ENCODE peak calls at places on chromosomes 16 and 17, in nine cellular contexts. One of them, this sample, is unnamed.

GRCh38 chr17:57078274-57078673 is 6.8 kb upstream of the AKAP1 start:
- DNase-seq in PC-9: no peak
- DNase-seq in left ventricle myocardium inferior: no peak
- DNase-seq in esophagus squamous epithelium: no peak
- DNase-seq in OCI-LY7: no peak
- DNase-seq in effector memory CD4-positive, alpha-beta T cell: no peak
- DNase-seq in Peyer's patch: no peak
- DNase-seq in lower lobe of right lung: no peak
- DNase-seq in heart right ventricle: no peak
- DNase-seq in this sample: no peak

GRCh38 chr17:72947475-72947874 is 145.0 kb downstream of the SLC39A11 start:
- DNase-seq in PC-9: no peak
- DNase-seq in effector memory CD4-positive, alpha-beta T cell: no peak
- DNase-seq in Peyer's patch: no peak
- DNase-seq in heart right ventricle: no peak
- DNase-seq in lower lobe of right lung: no peak
- DNase-seq in left ventricle myocardium inferior: no peak
- DNase-seq in esophagus squamous epithelium: no peak
- DNase-seq in OCI-LY7: no peak
- DNase-seq in this sample: no peak

GRCh38 chr16:83187404-83187803 is 560.6 kb downstream of the CDH13 start:
- DNase-seq in lower lobe of right lung: no peak
- DNase-seq in effector memory CD4-positive, alpha-beta T cell: no peak
- DNase-seq in OCI-LY7: no peak
- DNase-seq in esophagus squamous epithelium: no peak
- DNase-seq in PC-9: no peak
- DNase-seq in heart right ventricle: no peak
- DNase-seq in Peyer's patch: no peak
- DNase-seq in left ventricle myocardium inferior: no peak
- DNase-seq in this sample: no peak

GRCh38 chr16:85412911-85413520 is 200.1 kb upstream of the GSE1 start:
- DNase-seq in heart right ventricle: peak; percentile 4
- DNase-seq in left ventricle myocardium inferior: peak; percentile 9
- DNase-seq in OCI-LY7: no peak
- DNase-seq in esophagus squamous epithelium: no peak
- DNase-seq in lower lobe of right lung: peak; percentile 34
- DNase-seq in Peyer's patch: peak; percentile 37
- DNase-seq in PC-9: no peak
- DNase-seq in effector memory CD4-positive, alpha-beta T cell: no peak
- DNase-seq in this sample: no peak

GRCh38 chr17:38706625-38707298 is 1.7 kb downstream of the MLLT6 start:
- DNase-seq in PC-9: no peak
- DNase-seq in effector memory CD4-positive, alpha-beta T cell: no peak
- DNase-seq in OCI-LY7: peak; percentile 40
- DNase-seq in Peyer's patch: no peak
- DNase-seq in lower lobe of right lung: no peak
- DNase-seq in esophagus squamous epithelium: no peak
- DNase-seq in left ventricle myocardium inferior: no peak
- DNase-seq in heart right ventricle: no peak
- DNase-seq in this sample: no peak

GRCh38 chr16:2095315-2095853 is 40.3 kb downstream of the PKD1 start:
- DNase-seq in PC-9: no peak
- DNase-seq in Peyer's patch: no peak
- DNase-seq in lower lobe of right lung: no peak
- DNase-seq in left ventricle myocardium inferior: no peak
- DNase-seq in OCI-LY7: no peak
- DNase-seq in heart right ventricle: no peak
- DNase-seq in esophagus squamous epithelium: no peak
- DNase-seq in effector memory CD4-positive, alpha-beta T cell: no peak
- DNase-seq in this sample: no peak

GRCh38 chr17:42403150-42403549 is 14.9 kb upstream of the STAT3 start:
- DNase-seq in Peyer's patch: peak; percentile 64
- DNase-seq in heart right ventricle: no peak
- DNase-seq in effector memory CD4-positive, alpha-beta T cell: no peak
- DNase-seq in lower lobe of right lung: no peak
- DNase-seq in esophagus squamous epithelium: no peak
- DNase-seq in OCI-LY7: peak; percentile 59
- DNase-seq in left ventricle myocardium inferior: no peak
- DNase-seq in PC-9: no peak
- DNase-seq in this sample: no peak

GRCh38 chr17:80027043-80027435 is 8.6 kb downstream of the TBC1D16 start:
- DNase-seq in esophagus squamous epithelium: no peak
- DNase-seq in heart right ventricle: no peak
- DNase-seq in lower lobe of right lung: no peak
- DNase-seq in Peyer's patch: no peak
- DNase-seq in OCI-LY7: no peak
- DNase-seq in PC-9: no peak
- DNase-seq in effector memory CD4-positive, alpha-beta T cell: no peak
- DNase-seq in left ventricle myocardium inferior: no peak
- DNase-seq in this sample: no peak

GRCh38 chr16:2836646-2837508 is 6.8 kb downstream of the ZG16B start:
- DNase-seq in lower lobe of right lung: peak; percentile 19
- DNase-seq in OCI-LY7: no peak
- DNase-seq in esophagus squamous epithelium: no peak
- DNase-seq in PC-9: no peak
- DNase-seq in effector memory CD4-positive, alpha-beta T cell: no peak
- DNase-seq in heart right ventricle: no peak
- DNase-seq in left ventricle myocardium inferior: no peak
- DNase-seq in Peyer's patch: no peak
- DNase-seq in this sample: no peak

GRCh38 chr17:4479982-4480751 is 18.5 kb upstream of the SPNS2 start:
- DNase-seq in effector memory CD4-positive, alpha-beta T cell: no peak
- DNase-seq in heart right ventricle: no peak
- DNase-seq in OCI-LY7: no peak
- DNase-seq in Peyer's patch: no peak
- DNase-seq in left ventricle myocardium inferior: no peak
- DNase-seq in PC-9: no peak
- DNase-seq in esophagus squamous epithelium: no peak
- DNase-seq in lower lobe of right lung: no peak
- DNase-seq in this sample: no peak

GRCh38 chr16:29745853-29746345 is at the start of gene C16orf54:
- DNase-seq in OCI-LY7: no peak
- DNase-seq in lower lobe of right lung: peak; percentile 93
- DNase-seq in heart right ventricle: peak; percentile 63
- DNase-seq in Peyer's patch: peak; percentile 96
- DNase-seq in esophagus squamous epithelium: peak; percentile 51
- DNase-seq in PC-9: no peak
- DNase-seq in left ventricle myocardium inferior: peak; percentile 70
- DNase-seq in effector memory CD4-positive, alpha-beta T cell: peak; percentile 97
- DNase-seq in this sample: peak; percentile 98

GRCh38 chr16:12231666-12232065 is 255.1 kb downstream of the SNX29 start:
- DNase-seq in effector memory CD4-positive, alpha-beta T cell: no peak
- DNase-seq in lower lobe of right lung: no peak
- DNase-seq in left ventricle myocardium inferior: no peak
- DNase-seq in heart right ventricle: no peak
- DNase-seq in PC-9: no peak
- DNase-seq in Peyer's patch: no peak
- DNase-seq in esophagus squamous epithelium: no peak
- DNase-seq in OCI-LY7: no peak
- DNase-seq in this sample: no peak

GRCh38 chr16:17467923-17468540 is 2.7 kb downstream of the XYLT1 start:
- DNase-seq in OCI-LY7: peak; percentile 63
- DNase-seq in Peyer's patch: peak; percentile 86
- DNase-seq in heart right ventricle: peak; percentile 44
- DNase-seq in PC-9: no peak
- DNase-seq in lower lobe of right lung: no peak
- DNase-seq in left ventricle myocardium inferior: peak; percentile 54
- DNase-seq in esophagus squamous epithelium: no peak
- DNase-seq in effector memory CD4-positive, alpha-beta T cell: no peak
- DNase-seq in this sample: no peak

GRCh38 chr16:54318941-54319340 is 32.4 kb upstream of the IRX3 start:
- DNase-seq in left ventricle myocardium inferior: no peak
- DNase-seq in lower lobe of right lung: no peak
- DNase-seq in OCI-LY7: no peak
- DNase-seq in esophagus squamous epithelium: no peak
- DNase-seq in Peyer's patch: no peak
- DNase-seq in heart right ventricle: no peak
- DNase-seq in effector memory CD4-positive, alpha-beta T cell: no peak
- DNase-seq in PC-9: peak; percentile 59
- DNase-seq in this sample: no peak

GRCh38 chr17:74545456-74546230 is at the start of gene CD300C:
- DNase-seq in OCI-LY7: no peak
- DNase-seq in esophagus squamous epithelium: no peak
- DNase-seq in Peyer's patch: peak; percentile 54
- DNase-seq in left ventricle myocardium inferior: peak; percentile 30
- DNase-seq in lower lobe of right lung: peak; percentile 70
- DNase-seq in PC-9: no peak
- DNase-seq in effector memory CD4-positive, alpha-beta T cell: no peak
- DNase-seq in heart right ventricle: no peak
- DNase-seq in this sample: no peak

GRCh38 chr17:40074871-40075215 is 12.1 kb downstream of the THRA start:
- DNase-seq in PC-9: no peak
- DNase-seq in Peyer's patch: no peak
- DNase-seq in OCI-LY7: no peak
- DNase-seq in effector memory CD4-positive, alpha-beta T cell: no peak
- DNase-seq in left ventricle myocardium inferior: no peak
- DNase-seq in esophagus squamous epithelium: no peak
- DNase-seq in lower lobe of right lung: no peak
- DNase-seq in heart right ventricle: no peak
- DNase-seq in this sample: no peak
- H3K4me3 ChIP-seq in PC-9: no peak overlapping the region
- H3K4me3 ChIP-seq in Peyer's patch: no peak overlapping the region
- H3K4me3 ChIP-seq in OCI-LY7: no peak overlapping the region
- H3K4me3 ChIP-seq in effector memory CD4-positive, alpha-beta T cell: no peak overlapping the region
- H3K4me3 ChIP-seq in left ventricle myocardium inferior: peak overlapping the region; percentile 48
- H3K4me3 ChIP-seq in esophagus squamous epithelium: no peak overlapping the region
- H3K4me3 ChIP-seq in lower lobe of right lung: no peak overlapping the region
- H3K4me3 ChIP-seq in heart right ventricle: no peak overlapping the region
- H3K4me3 ChIP-seq in this sample: no peak overlapping the region

GRCh38 chr17:70271672-70272071 is 102.3 kb downstream of the KCNJ2 start:
- DNase-seq in effector memory CD4-positive, alpha-beta T cell: no peak
- DNase-seq in heart right ventricle: no peak
- DNase-seq in Peyer's patch: no peak
- DNase-seq in esophagus squamous epithelium: no peak
- DNase-seq in left ventricle myocardium inferior: no peak
- DNase-seq in OCI-LY7: no peak
- DNase-seq in lower lobe of right lung: no peak
- DNase-seq in PC-9: no peak
- DNase-seq in this sample: no peak
- H3K36me3 ChIP-seq in effector memory CD4-positive, alpha-beta T cell: no peaks in the 10 kb centered on the region
- H3K36me3 ChIP-seq in heart right ventricle: no peaks in the 10 kb centered on the region
- H3K36me3 ChIP-seq in Peyer's patch: no peaks in the 10 kb centered on the region
- H3K36me3 ChIP-seq in esophagus squamous epithelium: no peaks in the 10 kb centered on the region
- H3K36me3 ChIP-seq in left ventricle myocardium inferior: no peaks in the 10 kb centered on the region
- H3K36me3 ChIP-seq in OCI-LY7: no peaks in the 10 kb centered on the region
- H3K36me3 ChIP-seq in lower lobe of right lung: no peaks in the 10 kb centered on the region
- H3K36me3 ChIP-seq in PC-9: no peaks in the 10 kb centered on the region
- H3K36me3 ChIP-seq in this sample: no peaks in the 10 kb centered on the region

DNA sequence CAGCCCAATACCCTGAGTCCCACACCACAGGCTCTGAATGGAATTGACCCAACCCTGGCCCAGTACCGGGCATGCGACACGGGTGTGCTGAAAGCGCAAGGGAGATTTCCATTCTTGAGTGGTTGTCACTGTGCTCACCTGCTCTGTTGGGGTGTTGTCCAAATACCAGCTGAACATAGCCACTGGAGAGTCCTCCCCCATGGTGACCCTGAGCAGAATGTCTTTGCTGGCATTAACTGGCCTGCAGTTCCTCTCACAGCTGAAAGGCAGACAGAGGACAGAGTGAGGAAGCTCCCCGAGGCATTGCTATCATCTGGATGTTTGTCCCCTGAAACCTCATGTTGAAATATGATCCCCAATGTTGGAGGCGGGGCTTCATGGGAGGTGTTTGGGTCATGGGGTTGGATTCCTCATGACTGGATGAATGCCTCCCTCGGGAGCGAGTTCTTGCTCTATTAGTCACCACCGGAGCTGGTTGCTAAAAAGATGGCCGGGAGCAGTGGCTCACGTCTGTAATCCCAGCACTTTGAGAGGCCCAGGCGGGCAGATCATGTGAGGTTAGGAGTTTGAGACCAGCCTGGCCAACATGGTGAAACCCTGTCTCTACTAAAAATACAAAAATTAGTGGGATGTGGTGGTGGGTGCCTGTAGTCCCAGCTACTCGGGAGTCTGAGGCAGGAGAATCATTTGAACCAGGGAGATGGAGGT is 57.3 kb upstream of the BCO1 start:
- DNase-seq in heart right ventricle: peak; percentile 65
- DNase-seq in effector memory CD4-positive, alpha-beta T cell: no peak
- DNase-seq in lower lobe of right lung: peak; percentile 62
- DNase-seq in PC-9: peak; percentile 97
- DNase-seq in OCI-LY7: no peak
- DNase-seq in Peyer's patch: peak; percentile 79
- DNase-seq in esophagus squamous epithelium: peak; percentile 12
- DNase-seq in left ventricle myocardium inferior: peak; percentile 81
- DNase-seq in this sample: no peak
- H3K4me3 ChIP-seq in heart right ventricle: peak overlapping the region; percentile 42
- H3K4me3 ChIP-seq in effector memory CD4-positive, alpha-beta T cell: no peak overlapping the region
- H3K4me3 ChIP-seq in lower lobe of right lung: peak overlapping the region; percentile 27
- H3K4me3 ChIP-seq in PC-9: peak overlapping the region; percentile 42
- H3K4me3 ChIP-seq in OCI-LY7: no peak overlapping the region
- H3K4me3 ChIP-seq in Peyer's patch: no peak overlapping the region
- H3K4me3 ChIP-seq in esophagus squamous epithelium: no peak overlapping the region
- H3K4me3 ChIP-seq in left ventricle myocardium inferior: peak overlapping the region; percentile 60
- H3K4me3 ChIP-seq in this sample: no peak overlapping the region

GRCh38 chr17:19538095-19539039 is 4.7 kb downstream of the SLC47A1 start:
- DNase-seq in heart right ventricle: no peak
- DNase-seq in Peyer's patch: no peak
- DNase-seq in esophagus squamous epithelium: no peak
- DNase-seq in lower lobe of right lung: peak; percentile 78
- DNase-seq in left ventricle myocardium inferior: peak; percentile 25
- DNase-seq in effector memory CD4-positive, alpha-beta T cell: no peak
- DNase-seq in OCI-LY7: peak; percentile 22
- DNase-seq in PC-9: no peak
- DNase-seq in this sample: no peak

GRCh38 chr17:19539841-19540311 is 6.2 kb downstream of the SLC47A1 start:
- DNase-seq in PC-9: no peak
- DNase-seq in heart right ventricle: no peak
- DNase-seq in left ventricle myocardium inferior: no peak
- DNase-seq in effector memory CD4-positive, alpha-beta T cell: no peak
- DNase-seq in OCI-LY7: no peak
- DNase-seq in lower lobe of right lung: no peak
- DNase-seq in Peyer's patch: no peak
- DNase-seq in esophagus squamous epithelium: no peak
- DNase-seq in this sample: no peak

GRCh38 chr17:19534562-19535149 is 1.0 kb downstream of the SLC47A1 start:
- DNase-seq in OCI-LY7: no peak
- DNase-seq in heart right ventricle: no peak
- DNase-seq in esophagus squamous epithelium: no peak
- DNase-seq in lower lobe of right lung: no peak
- DNase-seq in Peyer's patch: no peak
- DNase-seq in PC-9: no peak
- DNase-seq in left ventricle myocardium inferior: no peak
- DNase-seq in effector memory CD4-positive, alpha-beta T cell: no peak
- DNase-seq in this sample: no peak

GRCh38 chr17:19539040-19539399 is 5.4 kb downstream of the SLC47A1 start:
- DNase-seq in heart right ventricle: no peak
- DNase-seq in lower lobe of right lung: no peak
- DNase-seq in esophagus squamous epithelium: no peak
- DNase-seq in left ventricle myocardium inferior: no peak
- DNase-seq in Peyer's patch: no peak
- DNase-seq in PC-9: no peak
- DNase-seq in effector memory CD4-positive, alpha-beta T cell: no peak
- DNase-seq in OCI-LY7: no peak
- DNase-seq in this sample: no peak

DNA sequence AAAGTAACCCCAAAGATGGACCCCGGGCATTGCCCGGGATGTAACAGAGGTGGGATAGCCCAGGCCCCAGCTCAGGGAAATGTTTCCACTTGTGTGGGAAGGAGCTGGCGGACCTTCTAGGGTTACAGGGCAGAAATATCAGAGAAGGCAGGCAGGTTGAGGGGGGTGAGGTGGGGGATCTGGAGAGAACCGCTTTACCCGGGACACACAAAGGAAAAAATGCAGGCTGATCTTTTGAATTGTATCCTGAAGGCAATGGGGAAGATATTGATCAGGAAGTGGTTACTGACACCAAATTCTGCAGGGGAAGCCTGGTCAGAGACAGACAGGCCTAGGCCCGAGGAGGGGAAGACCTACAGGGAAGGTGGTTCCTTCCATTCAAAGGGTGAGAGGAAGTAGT is 3.5 kb downstream of the SLC47A1 start:
- DNase-seq in lower lobe of right lung: no peak
- DNase-seq in left ventricle myocardium inferior: no peak
- DNase-seq in Peyer's patch: no peak
- DNase-seq in heart right ventricle: no peak
- DNase-seq in esophagus squamous epithelium: no peak
- DNase-seq in PC-9: no peak
- DNase-seq in effector memory CD4-positive, alpha-beta T cell: no peak
- DNase-seq in OCI-LY7: no peak
- DNase-seq in this sample: no peak
- H3K36me3 ChIP-seq in lower lobe of right lung: no peaks in the 10 kb centered on the region
- H3K36me3 ChIP-seq in left ventricle myocardium inferior: no peaks in the 10 kb centered on the region
- H3K36me3 ChIP-seq in Peyer's patch: no peaks in the 10 kb centered on the region
- H3K36me3 ChIP-seq in heart right ventricle: no peaks in the 10 kb centered on the region
- H3K36me3 ChIP-seq in esophagus squamous epithelium: no peaks in the 10 kb centered on the region
- H3K36me3 ChIP-seq in PC-9: no peaks in the 10 kb centered on the region
- H3K36me3 ChIP-seq in effector memory CD4-positive, alpha-beta T cell: no peaks in the 10 kb centered on the region
- H3K36me3 ChIP-seq in OCI-LY7: no peaks in the 10 kb centered on the region
- H3K36me3 ChIP-seq in this sample: no peaks in the 10 kb centered on the region

This sample was measured in naive thymus-derived CD4-positive, alpha-beta T cell.